ENCODE peak calls at places on chromosome 2, in five cellular contexts. S is K562, A is H1, Q is GM12878, J is HepG2. P is an unnamed sample.

GRCh38 chr2:100418563-100418962 is 1.1 kb upstream of the CHST10 start:
- DNase-seq in Q (no peak), S (no peak), J (peak), A (no peak), P (peak)

GRCh38 chr2:237122214-237122666 is 36.6 kb downstream of the COPS8 start:
- DNase-seq in A (peak), Q (no peak), J (peak), S (peak), P (peak)

GRCh38 chr2:149169653-149170052 is 131.2 kb downstream of the LYPD6B start:
- DNase-seq in S (no peak), A (no peak), Q (no peak), J (no peak), P (no peak)

GRCh38 chr2:215607790-215608189 is 171.9 kb upstream of the FN1 start:
- DNase-seq in S (no peak), J (no peak), Q (no peak), A (no peak), P (no peak)

GRCh38 chr2:39153312-39153711 is 32.5 kb upstream of the SOS1 start:
- DNase-seq in S (no peak), A (no peak), J (no peak), Q (no peak), P (no peak)

GRCh38 chr2:2828774-2829368 is 497.8 kb upstream of the MYT1L start:
- DNase-seq in S (no peak), Q (no peak), A (peak), J (no peak), P (no peak)

GRCh38 chr2:218008060-218009040 is 5.6 kb upstream of the TNS1 start:
- DNase-seq in Q (no peak), J (no peak), S (no peak), A (no peak), P (no peak)

GRCh38 chr2:217451634-217452033 is 551.2 kb downstream of the TNS1 start:
- DNase-seq in Q (no peak), S (no peak), A (no peak), J (peak), P (no peak)

DNA sequence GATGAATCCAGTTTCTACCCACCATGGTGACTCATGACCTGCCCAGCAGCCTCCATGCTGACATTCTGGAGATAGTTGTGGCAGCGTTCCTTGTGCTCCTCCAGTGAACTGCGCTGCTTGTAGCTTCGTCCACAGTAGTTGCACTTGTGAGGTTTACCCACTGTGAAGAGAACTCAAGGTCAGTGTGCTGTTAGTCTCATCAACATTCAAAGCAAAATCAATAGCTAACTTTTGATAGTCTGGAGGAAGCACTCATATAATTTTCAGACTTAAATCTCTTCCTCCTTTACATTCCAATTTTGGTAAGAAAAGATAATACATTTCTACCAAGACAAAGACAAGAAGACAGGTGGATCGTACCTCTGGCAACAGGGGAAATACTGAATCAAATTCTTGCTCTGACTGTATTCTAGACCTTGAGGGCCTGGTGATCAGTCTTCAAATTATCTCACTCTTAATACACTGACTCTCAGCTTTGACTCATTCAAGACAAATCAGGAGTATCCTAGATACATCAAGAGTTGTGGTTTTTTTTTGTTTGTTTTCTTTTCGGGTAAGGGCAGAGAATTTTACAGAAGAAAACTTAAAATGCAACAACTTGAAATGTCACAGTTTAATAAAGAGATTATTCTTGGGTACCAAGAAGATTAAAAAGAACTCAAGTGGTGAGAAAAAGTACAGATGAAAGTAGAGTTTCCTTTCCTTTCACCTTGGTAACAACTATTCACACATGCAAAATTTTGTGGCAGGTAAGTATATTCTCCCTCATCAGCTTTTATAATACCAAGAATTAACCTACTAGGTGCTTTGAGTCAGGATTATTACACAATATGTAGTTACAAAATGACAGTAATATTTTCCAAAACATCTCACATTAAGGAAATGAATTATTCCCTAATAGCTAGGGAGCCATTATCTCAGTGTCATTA is 129.2 kb downstream of the IKZF2 start:
- DNase-seq in Q (peak), J (no peak), A (no peak), S (no peak), P (no peak)
- TF ChIP-seq HDAC2 in Q (no peak), J (no peak), A (no peak), S (no peak), P (no peak)

GRCh38 chr2:113181491-113182051 is 7.8 kb downstream of the PSD4 start:
- DNase-seq in S (peak), J (no peak), A (no peak), Q (no peak), P (no peak)
- TF ChIP-seq HDAC2 in S (no peak), J (no peak), A (no peak), Q (no peak), P (no peak)

GRCh38 chr2:8581048-8581561 is 100.8 kb upstream of the ID2 start:
- DNase-seq in J (no peak), S (no peak), A (no peak), Q (no peak), P (no peak)
- TF ChIP-seq HDAC2 in J (no peak), S (no peak), A (no peak), Q (no peak), P (no peak)

GRCh38 chr2:85922210-85922609 is 33.4 kb upstream of the ST3GAL5 start:
- DNase-seq in S (no peak), J (no peak), Q (no peak), A (no peak), P (no peak)

GRCh38 chr2:85925216-85925671 is 36.5 kb upstream of the ST3GAL5 start:
- DNase-seq in A (no peak), Q (no peak), S (no peak), J (no peak), P (no peak)

GRCh38 chr2:85926526-85926925 is 37.7 kb upstream of the ST3GAL5 start:
- DNase-seq in J (no peak), A (no peak), Q (no peak), S (no peak), P (no peak)

GRCh38 chr2:85926931-85927527 is 38.2 kb upstream of the ST3GAL5 start:
- DNase-seq in J (no peak), Q (no peak), A (no peak), S (no peak), P (no peak)

DNA sequence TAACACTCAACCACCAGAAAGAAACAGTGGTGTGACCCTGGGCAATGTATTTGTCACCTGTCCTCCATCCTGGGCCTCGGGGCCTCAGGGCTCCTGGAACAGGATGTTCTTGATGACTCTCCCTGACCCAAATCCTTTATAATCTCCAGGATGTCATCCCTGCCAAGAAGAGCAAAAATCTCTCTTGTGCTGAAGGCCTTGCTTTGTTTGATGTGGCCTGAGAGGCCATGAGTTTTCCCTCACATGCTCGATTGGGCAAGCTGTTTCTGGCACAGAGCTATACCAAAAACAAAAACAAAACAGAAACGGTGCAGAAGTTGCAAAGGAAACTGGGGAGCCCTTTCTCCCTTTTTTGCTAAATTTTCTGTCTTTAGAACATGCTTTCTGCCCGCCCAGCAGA is 35.7 kb upstream of the ST3GAL5 start:
- DNase-seq in Q (no peak), S (no peak), A (no peak), J (no peak), P (peak)
- TF ChIP-seq HDAC2 in Q (no peak), S (no peak), A (no peak), J (no peak), P (no peak)

GRCh38 chr2:195697681-195698220 is 40.7 kb downstream of the SLC39A10 start:
- DNase-seq in Q (no peak), A (no peak), J (no peak), S (no peak), P (no peak)
- TF ChIP-seq HDAC2 in Q (no peak), A (no peak), J (no peak), S (no peak), P (no peak)

GRCh38 chr2:131093066-131093842 is at the start of gene FAM168B:
- DNase-seq in Q (peak), A (peak), J (peak), S (peak), P (peak)

GRCh38 chr2:131094655-131095281 is 1.5 kb upstream of the FAM168B start:
- DNase-seq in J (peak), Q (no peak), A (no peak), S (no peak), P (no peak)

GRCh38 chr2:131092409-131093065 is 723 bp downstream of the FAM168B start:
- DNase-seq in Q (no peak), S (no peak), A (no peak), J (no peak), P (no peak)
- TF ChIP-seq HDAC2 in Q (no peak), S (no peak), A (no peak), J (peak), P (no peak)